ENCODE peak calls at places on chromosomes 5 and 9, in seven cellular contexts. C, P, Z, X, L, N and S are unnamed samples.
A peak's percentile ranks its signal among the peaks of the same experiment; 100 is the strongest.

GRCh38 chr9:74951725-74952151 is 974 bp downstream of the C9orf40 start:
- DNase-seq in P (peak; percentile 59), L (peak; percentile 28), N (peak; percentile 80), Z (peak; percentile 39), C (peak; percentile 74), X (peak; percentile 45), S (peak; percentile 47)

GRCh38 chr9:98251554-98251953 is 3.9 kb downstream of the TBC1D2 start:
- DNase-seq in X (no peak), N (no peak), Z (no peak), C (no peak), L (no peak), P (no peak), S (no peak)

GRCh38 chr9:79656127-79656526 is 84.4 kb downstream of the TLE4 start:
- DNase-seq in C (no peak), P (no peak), N (no peak), Z (no peak), L (no peak), X (no peak), S (no peak)

GRCh38 chr5:170971-171800 is 20.1 kb upstream of the LRRC14B start:
- DNase-seq in X (peak; percentile 8), L (no peak), C (peak; percentile 37), Z (peak; percentile 87), N (peak; percentile 38), P (peak; percentile 62), S (no peak)

GRCh38 chr9:27600254-27600653 is 27.0 kb upstream of the C9orf72 start:
- DNase-seq in C (no peak), N (no peak), P (no peak), X (no peak), L (no peak), Z (no peak), S (no peak)

GRCh38 chr5:141636413-141637265 is at the start of the genes HDAC3 and RELL2:
- DNase-seq in L (peak; percentile 98), C (peak; percentile 95), P (peak; percentile 99), N (peak; percentile 98), Z (peak; percentile 95), X (peak; percentile 97), S (peak; percentile 97)

GRCh38 chr9:75134495-75134894 is 46.2 kb downstream of the OSTF1 start:
- DNase-seq in P (no peak), N (no peak), X (no peak), C (no peak), Z (no peak), L (no peak), S (no peak)

GRCh38 chr9:23117621-23118020 is 671.0 kb downstream of the DMRTA1 start:
- DNase-seq in L (no peak), X (no peak), Z (no peak), N (no peak), C (no peak), P (no peak), S (no peak)

GRCh38 chr5:181131514-181131913 is 545 bp upstream of the OR2V1 start:
- DNase-seq in X (no peak), L (no peak), Z (no peak), N (no peak), C (no peak), P (no peak), S (no peak)

GRCh38 chr5:40485021-40485998 is 194.4 kb upstream of the PTGER4 start:
- DNase-seq in X (no peak), P (no peak), Z (no peak), L (no peak), N (no peak), C (no peak), S (no peak)

GRCh38 chr5:33425334-33425733 is 15.4 kb upstream of the TARS1 start:
- DNase-seq in Z (no peak), L (no peak), N (no peak), P (no peak), X (no peak), C (no peak), S (no peak)

GRCh38 chr9:87674565-87675299 is 51.2 kb upstream of the CTSL start:
- DNase-seq in P (no peak), Z (no peak), L (no peak), X (no peak), C (no peak), N (no peak), S (no peak)

GRCh38 chr9:126346031-126346430 is 19.4 kb downstream of the MVB12B start:
- DNase-seq in L (no peak), Z (no peak), N (no peak), C (no peak), P (no peak), X (no peak), S (no peak)

GRCh38 chr5:36683821-36684434 is 77.5 kb downstream of the SLC1A3 start:
- DNase-seq in Z (no peak), L (no peak), N (no peak), P (peak; percentile 8), X (no peak), C (peak; percentile 59), S (no peak)

GRCh38 chr9:137411260-137411659 is 11.7 kb downstream of the EXD3 start:
- DNase-seq in X (no peak), L (no peak), N (no peak), C (no peak), Z (no peak), P (no peak), S (no peak)

GRCh38 chr9:33138768-33139167 is 28.4 kb downstream of the B4GALT1 start:
- DNase-seq in X (no peak), C (no peak), L (no peak), Z (no peak), N (no peak), P (no peak), S (no peak)

GRCh38 chr5:138303365-138303764 is 28.2 kb downstream of the CDC25C start:
- DNase-seq in N (no peak), P (no peak), X (no peak), L (no peak), Z (no peak), C (no peak), S (no peak)

GRCh38 chr9:106092083-106092482 is 397.7 kb downstream of the TMEM38B start:
- DNase-seq in X (peak; percentile 11), N (no peak), Z (no peak), L (no peak), C (no peak), P (no peak), S (no peak)

GRCh38 chr9:75109210-75109839 is 21.0 kb downstream of the OSTF1 start:
- DNase-seq in Z (no peak), N (no peak), X (no peak), C (no peak), P (no peak), L (no peak), S (no peak)

GRCh38 chr9:109986423-109987055 is 206.5 kb downstream of the PALM2AKAP2 start:
- DNase-seq in X (no peak), Z (no peak), P (no peak), L (no peak), C (no peak), N (no peak), S (no peak)

GRCh38 chr5:160245506-160246100 is 16.3 kb downstream of the FABP6 start:
- DNase-seq in Z (no peak), C (no peak), N (no peak), L (no peak), P (peak; percentile 16), X (no peak), S (no peak)

GRCh38 chr5:101838329-101838964 is 457.6 kb downstream of the SLCO4C1 start:
- DNase-seq in Z (no peak), X (no peak), L (no peak), P (no peak), C (no peak), N (no peak), S (no peak)

GRCh38 chr5:96517294-96517693 is 84.2 kb upstream of the PCSK1 start:
- DNase-seq in Z (no peak), P (no peak), N (no peak), L (no peak), C (no peak), X (no peak), S (no peak)

GRCh38 chr5:134524826-134525686 is at the start of gene JADE2:
- DNase-seq in Z (peak; percentile 81), L (peak; percentile 28), N (peak; percentile 91), X (peak; percentile 46), C (peak; percentile 83), P (peak; percentile 40), S (no peak)
- TF ChIP-seq CTCF in Z (no peak), L (no peak), N (peak; percentile 0), X (no peak), C (no peak), P (no peak), S (no peak)

GRCh38 chr5:14011089-14012004 is 66.9 kb upstream of the DNAH5 start:
- DNase-seq in N (peak; percentile 86), L (peak; percentile 81), P (peak; percentile 96), Z (peak; percentile 85), X (peak; percentile 94), C (peak; percentile 95), S (peak; percentile 92)
- TF ChIP-seq CTCF in N (no peak), L (peak; percentile 27), P (no peak), Z (no peak), X (no peak), C (peak; percentile 18), S (no peak)

GRCh38 chr9:129884220-129885017 is 49.2 kb downstream of the USP20 start:
- DNase-seq in P (peak; percentile 93), Z (peak; percentile 83), L (peak; percentile 73), C (peak; percentile 96), N (peak; percentile 94), X (peak; percentile 91), S (peak; percentile 82)
- TF ChIP-seq CTCF in P (no peak), Z (no peak), L (no peak), C (no peak), N (no peak), X (no peak), S (no peak)

DNA sequence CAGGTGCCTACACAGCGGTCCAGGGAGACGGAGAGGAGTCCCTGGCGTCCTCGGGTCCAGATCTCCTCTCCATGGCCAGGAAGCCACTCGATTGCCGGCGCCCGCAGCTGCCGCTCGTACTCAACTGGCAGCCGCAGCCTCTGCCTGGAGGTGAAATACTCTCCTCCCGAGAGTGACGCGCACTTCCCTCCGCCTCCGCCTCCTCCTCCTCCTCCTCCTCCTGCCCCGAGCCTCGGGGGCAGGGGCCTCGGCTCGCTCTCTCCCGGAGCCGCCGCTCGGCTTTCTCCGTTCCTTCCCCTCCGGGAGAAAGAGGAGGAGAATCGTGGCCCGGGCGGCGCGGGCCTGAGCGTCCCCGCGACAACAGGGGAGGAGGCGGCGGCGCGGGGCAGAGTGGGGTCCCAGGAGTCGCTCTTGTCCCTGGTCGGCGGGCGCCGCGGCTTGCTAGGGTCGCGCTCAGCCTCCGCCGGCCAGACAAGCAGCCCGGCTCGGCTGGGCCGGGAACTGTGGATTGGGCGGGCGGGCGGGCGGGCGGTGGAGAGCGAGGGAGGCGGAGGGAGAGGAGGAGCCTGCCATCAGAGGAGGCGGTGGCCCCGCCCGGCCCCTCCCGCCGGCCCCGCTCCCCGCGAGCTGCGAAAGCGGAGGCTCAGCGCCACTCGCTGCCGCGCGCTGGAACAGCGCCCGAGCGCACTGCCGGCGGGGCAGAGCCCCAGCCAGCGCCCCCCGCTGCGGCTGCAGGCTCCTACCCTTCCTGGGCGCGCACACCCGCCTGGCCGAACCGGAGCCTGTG is at the start of gene CEMIP2:
- DNase-seq in P (peak; percentile 90), Z (peak; percentile 90), X (peak; percentile 91), N (peak; percentile 95), C (peak; percentile 94), L (peak; percentile 74), S (peak; percentile 88)
- TF ChIP-seq CTCF in P (peak; percentile 17), Z (peak; percentile 13), X (no peak), N (peak; percentile 8), C (peak; percentile 55), L (peak; percentile 60), S (no peak)